ENCODE peak calls at places on chromosome 21, in four cellular contexts. V is heart left ventricle, F is amniotic stem cell, S is HCT116. D is an unnamed sample.

GRCh38 chr21:46145159-46145839 is 10.1 kb downstream of the FTCD start:
- DNase-seq in V (peak; percentile 16), F (no peak), S (no peak), D (no peak)

GRCh38 chr21:28336299-28336698 is 656.4 kb downstream of the LTN1 start:
- DNase-seq in V (no peak), F (peak; percentile 77), S (no peak), D (no peak)

GRCh38 chr21:38959686-38960049 is 153.9 kb downstream of the ETS2 start:
- DNase-seq in V (no peak), F (no peak), S (no peak), D (no peak)

GRCh38 chr21:33033094-33033951 is 7.6 kb downstream of the OLIG2 start:
- DNase-seq in V (no peak), F (no peak), S (no peak), D (no peak)

GRCh38 chr21:35476616-35477395 is 427.7 kb upstream of the RUNX1 start:
- DNase-seq in V (no peak), F (no peak), S (no peak), D (peak; percentile 54)

GRCh38 chr21:16578912-16579311 is 849.1 kb downstream of the USP25 start:
- DNase-seq in V (no peak), F (no peak), S (no peak), D (no peak)

GRCh38 chr21:42063206-42063577 is 7.9 kb upstream of the UMODL1 start:
- DNase-seq in V (peak; percentile 39), F (no peak), S (no peak), D (no peak)

GRCh38 chr21:36320421-36321324 is 676 bp downstream of the MORC3 start:
- DNase-seq in V (peak; percentile 79), F (no peak), S (peak; percentile 28), D (peak; percentile 47)

GRCh38 chr21:42069327-42069726 is 1.8 kb upstream of the UMODL1 start:
- DNase-seq in V (no peak), F (no peak), S (no peak), D (no peak)

GRCh38 chr21:46457801-46458314 is 833 bp upstream of the DIP2A start:
- DNase-seq in V (peak; percentile 56), F (peak; percentile 1), S (peak; percentile 4), D (no peak)

GRCh38 chr21:40299441-40299840 is 432.2 kb downstream of the PCP4 start:
- DNase-seq in V (no peak), F (no peak), S (no peak), D (no peak)

GRCh38 chr21:30541764-30542163 is at the start of gene KRTAP19-6:
- DNase-seq in V (no peak), F (no peak), S (no peak), D (no peak)

GRCh38 chr21:37149411-37149810 is 76.4 kb downstream of the TTC3 start:
- DNase-seq in V (no peak), F (peak; percentile 19), S (no peak), D (no peak)

GRCh38 chr21:38334866-38335265 is 78.1 kb downstream of the KCNJ15 start:
- DNase-seq in V (peak; percentile 34), F (no peak), S (no peak), D (no peak)

GRCh38 chr21:45141507-45141906 is 67.1 kb downstream of the ADARB1 start:
- DNase-seq in V (no peak), F (no peak), S (no peak), D (no peak)

GRCh38 chr21:45700461-45700860 is 56.9 kb downstream of the PCBP3 start:
- DNase-seq in V (no peak), F (no peak), S (no peak), D (no peak)

GRCh38 chr21:16794944-16795343 is 717.9 kb upstream of the CXADR start:
- DNase-seq in V (no peak), F (peak; percentile 50), S (no peak), D (no peak)

GRCh38 chr21:40616377-40616704 is 230.6 kb downstream of the DSCAM start:
- DNase-seq in V (no peak), F (no peak), S (no peak), D (no peak)